ENCODE peak calls at places on chromosomes 5 and 9, in nine cellular contexts. K is heart left ventricle, O is hepatocyte, T is MM.1S, F is IMR-90, L is A673, U is esophagus squamous epithelium, W is tibial nerve, Y is OCI-LY7. H is an unnamed sample.

GRCh38 chr5:139210585-139210984 is 12.4 kb upstream of the SIL1 start:
- DNase-seq in U (no peak), F (no peak), T (no peak), Y (no peak), W (no peak), K (no peak), O (peak; percentile 40), L (no peak), H (no peak)

GRCh38 chr5:40071870-40072269 is 607.8 kb upstream of the PTGER4 start:
- DNase-seq in F (peak; percentile 1), U (no peak), K (no peak), O (no peak), Y (no peak), T (no peak), L (peak; percentile 26), W (no peak), H (no peak)

GRCh38 chr5:161372682-161373344 is 173.7 kb downstream of the GABRB2 start:
- DNase-seq in O (peak; percentile 5), T (no peak), W (no peak), F (no peak), U (no peak), K (no peak), Y (no peak), L (no peak), H (no peak)

GRCh38 chr9:84325347-84325982 is 15.1 kb downstream of the SLC28A3 start:
- DNase-seq in F (peak; percentile 48), W (no peak), U (no peak), Y (no peak), L (no peak), T (no peak), O (peak; percentile 24), K (no peak), H (no peak)

GRCh38 chr5:57366744-57367143 is 115.9 kb downstream of the ACTBL2 start:
- DNase-seq in F (peak; percentile 28), K (no peak), U (no peak), W (no peak), Y (no peak), T (no peak), L (no peak), O (peak; percentile 11), H (no peak)

GRCh38 chr5:119873611-119874010 is 244.3 kb downstream of the FAM170A start:
- DNase-seq in W (no peak), T (no peak), O (no peak), L (peak; percentile 61), Y (no peak), U (no peak), F (no peak), K (no peak), H (no peak)

GRCh38 chr5:178291161-178291561 is 58.6 kb upstream of the PHYKPL start:
- DNase-seq in Y (no peak), O (no peak), F (no peak), K (peak; percentile 10), T (no peak), L (no peak), U (no peak), W (no peak), H (no peak)

GRCh38 chr5:139650031-139650688 is 2.0 kb downstream of the CXXC5 start:
- DNase-seq in T (peak; percentile 33), Y (peak; percentile 69), W (no peak), L (peak; percentile 62), F (no peak), U (no peak), K (peak; percentile 70), O (peak; percentile 76), H (no peak)

GRCh38 chr9:93891549-93892310 is 63.4 kb downstream of the BARX1 start:
- DNase-seq in O (no peak), Y (no peak), T (no peak), U (no peak), L (no peak), K (no peak), W (no peak), F (no peak), H (peak; percentile 15)

GRCh38 chr9:83537331-83538171 is 650 bp downstream of the FRMD3 start:
- DNase-seq in F (no peak), Y (no peak), W (no peak), L (no peak), K (peak; percentile 30), U (no peak), T (no peak), O (peak; percentile 24), H (no peak)

GRCh38 chr9:86185872-86186271 is 73.6 kb downstream of the C9orf153 start:
- DNase-seq in F (peak; percentile 2), W (no peak), L (no peak), T (no peak), U (no peak), K (no peak), Y (no peak), O (no peak), H (no peak)

GRCh38 chr5:31355337-31355736 is 161.9 kb downstream of the CDH6 start:
- DNase-seq in K (no peak), O (no peak), T (no peak), F (no peak), L (peak; percentile 19), U (no peak), Y (no peak), W (no peak), H (no peak)

GRCh38 chr5:159190170-159190569 is 19.2 kb downstream of the RNF145 start:
- DNase-seq in Y (no peak), L (no peak), K (no peak), F (no peak), O (no peak), U (no peak), W (no peak), T (no peak), H (no peak)

GRCh38 chr5:159185773-159186172 is 23.6 kb downstream of the RNF145 start:
- DNase-seq in K (no peak), O (no peak), U (no peak), W (no peak), L (no peak), T (no peak), F (no peak), Y (no peak), H (no peak)

GRCh38 chr5:159186319-159186718 is 23.0 kb downstream of the RNF145 start:
- DNase-seq in K (no peak), U (no peak), T (no peak), F (no peak), Y (no peak), O (no peak), L (no peak), W (no peak), H (no peak)

GRCh38 chr5:159189310-159189709 is 20.0 kb downstream of the RNF145 start:
- DNase-seq in W (no peak), Y (no peak), L (no peak), O (no peak), F (peak; percentile 38), U (no peak), T (no peak), K (no peak), H (no peak)

GRCh38 chr5:159187674-159188164 is 21.6 kb downstream of the RNF145 start:
- DNase-seq in L (no peak), F (no peak), Y (no peak), W (no peak), U (no peak), T (no peak), O (no peak), K (no peak), H (no peak)
- H3K27ac ChIP-seq in L (no peak overlapping the region), F (peak overlapping the region; percentile 66), Y (no peak overlapping the region), W (no peak overlapping the region), U (peak overlapping the region; percentile 45), T (no peak overlapping the region), O (no peak overlapping the region), K (peak overlapping the region; percentile 34), H (no peak overlapping the region)

GRCh38 chr9:33024966-33025571 is at the start of gene DNAJA1:
- DNase-seq in W (peak; percentile 87), Y (peak; percentile 95), F (peak; percentile 91), O (peak; percentile 98), K (peak; percentile 96), U (peak; percentile 57), T (peak; percentile 94), L (peak; percentile 97), H (peak; percentile 93)

GRCh38 chr9:33023661-33024060 is 1.4 kb upstream of the DNAJA1 start:
- DNase-seq in Y (no peak), W (no peak), O (no peak), F (no peak), L (no peak), K (no peak), T (no peak), U (no peak), H (no peak)

GRCh38 chr9:33025572-33026347 is 687 bp downstream of the DNAJA1 start:
- DNase-seq in T (peak; percentile 74), L (peak; percentile 61), Y (peak; percentile 76), W (peak; percentile 25), K (peak; percentile 56), U (no peak), O (peak; percentile 83), F (peak; percentile 32), H (peak; percentile 62)

GRCh38 chr9:33022755-33023154 is 2.3 kb upstream of the DNAJA1 start:
- DNase-seq in O (no peak), L (no peak), U (no peak), T (no peak), K (no peak), Y (no peak), F (no peak), W (no peak), H (no peak)

GRCh38 chr9:33024126-33024965 is 727 bp upstream of the DNAJA1 start:
- DNase-seq in T (peak; percentile 48), O (peak; percentile 21), U (no peak), Y (peak; percentile 33), F (peak; percentile 22), L (peak; percentile 35), W (peak; percentile 24), K (peak; percentile 29), H (no peak)
- H3K4me1 ChIP-seq in T (peaks cover 29% of the 10 kb centered on the region), O (peaks cover 33% of the 10 kb centered on the region), U (peaks cover 63% of the 10 kb centered on the region), Y (peaks cover 59% of the 10 kb centered on the region), F (peaks cover 8% of the 10 kb centered on the region), L (peaks cover 29% of the 10 kb centered on the region), W (peaks cover 39% of the 10 kb centered on the region), K (peaks cover 44% of the 10 kb centered on the region), H (peaks cover 25% of the 10 kb centered on the region)

DNA sequence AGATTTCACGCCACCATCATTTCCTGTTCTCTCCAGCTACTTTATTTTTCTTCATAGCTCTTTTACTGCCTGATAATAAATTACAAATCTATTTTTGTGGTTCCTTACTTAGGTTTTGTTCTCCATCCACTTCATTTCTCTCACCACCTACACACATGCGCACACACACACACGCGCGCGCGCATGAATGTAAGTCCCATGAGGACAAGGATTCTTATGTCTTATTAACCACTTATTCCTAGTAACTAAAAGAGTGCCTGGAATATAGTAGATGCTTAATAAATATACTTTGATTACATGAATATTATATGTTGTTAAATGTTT is 116.5 kb downstream of the TRPM6 start:
- DNase-seq in W (no peak), O (no peak), L (no peak), Y (no peak), F (no peak), U (no peak), K (no peak), T (no peak), H (no peak)
- TF ChIP-seq CTCF in W (no peak), O (no peak), L (no peak), Y (peak; percentile 35), F (no peak), U (no peak), K (no peak), T (no peak), H (no peak)

DNA sequence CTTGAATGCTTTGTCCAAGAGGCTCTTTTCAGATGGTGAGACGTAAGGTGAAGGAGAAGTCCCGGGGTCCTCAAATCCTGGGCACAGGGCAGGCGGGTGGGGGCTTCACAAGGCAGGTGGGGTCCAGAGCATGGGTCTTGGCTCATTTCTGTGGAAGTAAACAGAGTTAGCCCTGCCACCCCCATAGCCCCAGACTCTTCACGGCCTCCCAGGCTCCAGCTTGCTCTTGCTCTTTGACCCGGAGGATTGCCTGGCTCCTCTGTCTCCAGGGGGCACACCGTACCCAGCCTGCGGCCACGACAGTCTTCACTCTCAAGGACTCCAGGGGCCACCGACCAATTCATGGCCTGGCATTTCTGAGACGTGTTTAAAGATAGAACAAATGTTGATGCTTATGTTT is 28.8 kb upstream of the POMT1 start:
- DNase-seq in T (no peak), Y (no peak), F (no peak), L (no peak), U (no peak), O (no peak), W (no peak), K (no peak), H (no peak)
- H3K27ac ChIP-seq in T (no peak overlapping the region), Y (no peak overlapping the region), F (no peak overlapping the region), L (no peak overlapping the region), U (no peak overlapping the region), O (no peak overlapping the region), W (no peak overlapping the region), K (no peak overlapping the region), H (no peak overlapping the region)

H was measured in lung.